ENCODE peak calls at places on chromosome 11, in four cellular contexts. V is adipocyte; S is effector memory CD4-positive, alpha-beta T cell; G is hepatocyte. J is an unnamed sample. For H3K27me3 and H3K36me3, the result is how much of the 10 kb centered on the place peaks cover.

GRCh38 chr11:62461740-62462522 is 43.1 kb downstream of the SCGB1A1 start:
- DNase-seq in G (no peak), S (no peak), V (peak), J (no peak)

GRCh38 chr11:8167796-8168195 is 1.0 kb downstream of the RIC3 start:
- DNase-seq in G (peak), S (no peak), V (peak), J (no peak)

GRCh38 chr11:32312865-32313403 is 122.4 kb downstream of the WT1 start:
- DNase-seq in V (peak), G (peak), S (no peak), J (peak)

GRCh38 chr11:128411149-128411548 is 176.2 kb downstream of the ETS1 start:
- DNase-seq in S (no peak), G (no peak), V (no peak), J (no peak)

GRCh38 chr11:39236916-39237315 is 2222.5 kb downstream of the LRRC4C start:
- DNase-seq in G (no peak), V (no peak), S (no peak), J (no peak)

GRCh38 chr11:8584511-8584910 is 9.5 kb downstream of the STK33 start:
- DNase-seq in V (no peak), S (no peak), G (no peak), J (no peak)

GRCh38 chr11:35404397-35404775 is 15.0 kb downstream of the SLC1A2 start:
- DNase-seq in S (no peak), G (peak), V (peak), J (peak)

GRCh38 chr11:92627615-92628201 is 341.7 kb upstream of the MTNR1B start:
- DNase-seq in V (no peak), G (no peak), S (no peak), J (peak)

GRCh38 chr11:45102810-45103621 is 43.4 kb upstream of the PRDM11 start:
- DNase-seq in G (peak), V (peak), S (peak), J (peak)

GRCh38 chr11:27416568-27417176 is 53.7 kb upstream of the CCDC34 start:
- DNase-seq in V (no peak), S (no peak), G (no peak), J (no peak)

GRCh38 chr11:90288207-90288821 is 65.5 kb upstream of the CHORDC1 start:
- DNase-seq in V (peak), S (no peak), G (peak), J (peak)

GRCh38 chr11:58905141-58905715 is 34.1 kb upstream of the GLYATL1 start:
- DNase-seq in S (no peak), V (peak), G (peak), J (no peak)

GRCh38 chr11:16779436-16779835 is 41.0 kb downstream of the C11orf58 start:
- DNase-seq in S (no peak), G (no peak), V (no peak), J (peak)

GRCh38 chr11:3014314-3014938 is 22.3 kb upstream of the NAP1L4 start:
- DNase-seq in V (no peak), G (no peak), S (peak), J (no peak)

GRCh38 chr11:10413268-10413667 is 41.8 kb upstream of the AMPD3 start:
- DNase-seq in S (peak), V (no peak), G (no peak), J (no peak)

GRCh38 chr11:129248618-129249017 is 56.5 kb upstream of the ARHGAP32 start:
- DNase-seq in V (peak), G (peak), S (no peak), J (no peak)

GRCh38 chr11:117641008-117641915 is 155.8 kb downstream of the DSCAML1 start:
- DNase-seq in G (no peak), S (no peak), V (no peak), J (no peak)

GRCh38 chr11:15941206-15941770 is 415.1 kb downstream of the SOX6 start:
- DNase-seq in G (no peak), V (peak), S (no peak), J (peak)

GRCh38 chr11:11450744-11451362 is 97.8 kb upstream of the CSNK2A3 start:
- DNase-seq in G (no peak), V (peak), S (no peak), J (no peak)

GRCh38 chr11:8650401-8650990 is 32.0 kb downstream of the TRIM66 start:
- DNase-seq in V (no peak), G (no peak), S (no peak), J (no peak)

GRCh38 chr11:33942954-33943353 is 51.1 kb upstream of the LMO2 start:
- DNase-seq in V (peak), G (no peak), S (no peak), J (no peak)

GRCh38 chr11:5655474-5655873 is 29.4 kb downstream of the TRIM5 start:
- DNase-seq in V (no peak), S (no peak), G (no peak), J (no peak)

GRCh38 chr11:25066706-25067105 is 569.9 kb downstream of the LUZP2 start:
- DNase-seq in S (no peak), V (peak), G (no peak), J (no peak)

GRCh38 chr11:15336016-15336415 is 221.3 kb downstream of the INSC start:
- DNase-seq in S (no peak), G (no peak), V (no peak), J (peak)

GRCh38 chr11:8962827-8963226 is 1.4 kb downstream of the TMEM9B start:
- DNase-seq in S (no peak), G (no peak), V (peak), J (no peak)

GRCh38 chr11:33682446-33682845 is 18.2 kb downstream of the C11orf91 start:
- DNase-seq in V (no peak), S (no peak), G (no peak), J (no peak)

GRCh38 chr11:66267379-66268209 is 845 bp upstream of the RAB1B start:
- DNase-seq in G (peak), S (peak), V (peak), J (peak)

GRCh38 chr11:95078526-95078925 is 11.1 kb upstream of the ENDOD1 start:
- DNase-seq in S (no peak), V (no peak), G (no peak), J (no peak)

GRCh38 chr11:57787205-57787604 is 25.6 kb downstream of the CTNND1 start:
- DNase-seq in G (no peak), S (no peak), V (no peak), J (no peak)

GRCh38 chr11:68347841-68348240 is 35.5 kb downstream of the LRP5 start:
- DNase-seq in S (no peak), V (no peak), G (no peak), J (peak)

GRCh38 chr11:70420496-70420895 is 22.2 kb downstream of the CTTN start:
- DNase-seq in S (no peak), V (no peak), G (no peak), J (no peak)
- H3K27me3 ChIP-seq in S (under half), V (under half), G (under half), J (under half)

DNA sequence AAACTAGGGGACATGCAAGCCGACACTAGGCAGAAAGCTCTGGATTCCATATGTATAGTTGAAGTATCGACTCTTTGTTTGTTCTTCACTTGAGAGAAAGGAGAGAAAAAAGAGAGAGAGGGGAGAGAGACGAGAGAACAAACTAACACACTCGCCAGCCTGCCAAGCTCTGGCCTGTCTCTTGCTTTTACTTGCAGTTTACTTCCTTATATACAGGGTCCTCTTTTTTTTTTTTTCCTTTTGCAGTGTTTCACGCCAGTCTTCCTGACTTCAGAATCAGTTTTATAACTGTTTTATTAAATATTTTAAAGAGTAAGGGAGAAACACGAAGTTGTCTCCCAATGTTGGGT is 19.9 kb downstream of the TEAD1 start:
- DNase-seq in S (no peak), G (peak), V (peak), J (no peak)
- H3K4me3 ChIP-seq in S (no peak), G (no peak), V (peak), J (no peak)

DNA sequence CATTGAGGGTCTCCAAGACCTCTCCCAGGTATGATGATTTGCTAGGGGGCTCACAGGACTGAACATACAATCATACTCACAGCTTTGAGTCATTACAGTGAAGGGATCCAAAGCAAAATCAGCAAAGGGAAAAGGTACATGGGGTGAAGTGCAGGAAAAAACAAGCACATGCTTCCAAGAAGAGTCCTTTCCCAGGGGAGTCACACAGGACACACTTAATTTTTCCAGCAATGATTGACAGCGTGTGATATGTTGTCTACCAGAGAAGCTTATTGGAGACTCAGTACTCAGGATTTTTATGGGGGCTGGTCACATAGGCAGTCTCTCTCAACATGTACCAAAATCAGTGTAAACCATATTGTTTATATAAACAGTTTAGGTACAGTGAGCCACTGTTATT is 25.3 kb downstream of the CUL5 start:
- DNase-seq in G (no peak), V (no peak), S (no peak), J (no peak)
- H3K36me3 ChIP-seq in G (under half), V (under half), S (under half), J (under half)

GRCh38 chr11:134474070-134474860 is 62.2 kb upstream of the B3GAT1 start:
- DNase-seq in V (no peak), G (no peak), S (no peak), J (no peak)

GRCh38 chr11:134470238-134470637 is 58.2 kb upstream of the B3GAT1 start:
- DNase-seq in G (no peak), S (no peak), V (no peak), J (no peak)

GRCh38 chr11:134471341-134472187 is 59.5 kb upstream of the B3GAT1 start:
- DNase-seq in V (no peak), G (no peak), S (no peak), J (no peak)

GRCh38 chr11:134469627-134470026 is 57.6 kb upstream of the B3GAT1 start:
- DNase-seq in S (no peak), V (no peak), G (no peak), J (peak)

GRCh38 chr11:134472188-134472455 is 60.1 kb upstream of the B3GAT1 start:
- DNase-seq in S (no peak), V (no peak), G (no peak), J (no peak)
- H3K27me3 ChIP-seq in S (under half), V (under half), G (under half), J (under half)

GRCh38 chr11:75667831-75668507 is 869 bp downstream of the MAP6 start:
- DNase-seq in G (peak), V (peak), S (no peak), J (peak)
- H3K4me3 ChIP-seq in G (peak), V (peak), S (peak), J (peak)